ENCODE peak calls at places on chromosomes 7 and 10, in nine cellular contexts. C, E, U, G, H, Z, X, F and J are unnamed samples.

GRCh38 chr10:98417481-98417959 is 2.5 kb upstream of the PYROXD2 start:
- DNase-seq in U (no peak), Z (no peak), H (no peak), G (no peak), F (no peak), X (no peak), C (no peak), E (no peak), J (no peak)

GRCh38 chr7:155701972-155702544 is 57.6 kb downstream of the RBM33 start:
- DNase-seq in X (no peak), F (no peak), H (no peak), U (no peak), E (no peak), C (no peak), Z (no peak), G (no peak), J (no peak)

GRCh38 chr7:117323585-117323876 is 673 bp upstream of the WNT2 start:
- DNase-seq in C (no peak), G (no peak), Z (no peak), H (no peak), F (no peak), U (no peak), E (peak), X (no peak), J (no peak)

GRCh38 chr10:60896033-60896432 is 48.0 kb downstream of the RHOBTB1 start:
- DNase-seq in H (peak), X (no peak), F (no peak), U (no peak), Z (no peak), C (no peak), E (no peak), G (peak), J (no peak)

GRCh38 chr7:140079121-140079536 is 16.4 kb upstream of the PARP12 start:
- DNase-seq in H (peak), G (peak), F (no peak), E (peak), U (peak), X (no peak), C (no peak), Z (no peak), J (no peak)

GRCh38 chr7:158355456-158356065 is 232.1 kb downstream of the PTPRN2 start:
- DNase-seq in F (no peak), X (no peak), E (peak), G (no peak), U (no peak), Z (no peak), C (no peak), H (no peak), J (no peak)

GRCh38 chr7:79540592-79540991 is 87.1 kb upstream of the MAGI2 start:
- DNase-seq in H (no peak), F (no peak), U (no peak), G (no peak), E (no peak), Z (no peak), C (no peak), X (no peak), J (no peak)

GRCh38 chr10:19922236-19922963 is 106.2 kb downstream of the PLXDC2 start:
- DNase-seq in F (no peak), X (no peak), E (no peak), Z (peak), U (no peak), C (no peak), G (peak), H (peak), J (no peak)

GRCh38 chr7:2248984-2249694 is 7.1 kb downstream of the NUDT1 start:
- DNase-seq in E (no peak), C (no peak), Z (peak), F (no peak), H (peak), G (peak), X (peak), U (peak), J (peak)

GRCh38 chr7:17651926-17652385 is 288.3 kb downstream of the SNX13 start:
- DNase-seq in U (no peak), G (peak), E (no peak), H (peak), C (no peak), F (no peak), X (no peak), Z (no peak), J (no peak)

GRCh38 chr10:5447071-5447470 is 34.7 kb downstream of the NET1 start:
- DNase-seq in U (no peak), X (no peak), F (no peak), E (no peak), G (no peak), C (no peak), Z (no peak), H (peak), J (no peak)

GRCh38 chr10:79266543-79267312 is 80.5 kb upstream of the PPIF start:
- DNase-seq in G (peak), U (no peak), E (no peak), X (no peak), F (no peak), Z (peak), H (peak), C (peak), J (peak)

GRCh38 chr10:131743190-131744151 is 157.3 kb upstream of the PPP2R2D start:
- DNase-seq in H (no peak), F (no peak), G (no peak), X (no peak), U (peak), E (no peak), C (peak), Z (no peak), J (peak)

GRCh38 chr7:116138202-116138801 is 72.0 kb upstream of the TES start:
- DNase-seq in F (no peak), C (peak), H (peak), G (peak), E (no peak), X (no peak), Z (no peak), U (peak), J (peak)

GRCh38 chr10:18713077-18713476 is 53.8 kb downstream of the ARL5B start:
- DNase-seq in X (no peak), U (no peak), Z (no peak), G (peak), E (no peak), F (no peak), C (no peak), H (peak), J (no peak)

GRCh38 chr7:5549096-5549896 is 125.7 kb upstream of the TNRC18 start:
- DNase-seq in X (peak), H (peak), U (peak), F (no peak), Z (peak), G (no peak), E (no peak), C (peak), J (no peak)

GRCh38 chr7:21146642-21147423 is 281.1 kb upstream of the SP4 start:
- DNase-seq in C (no peak), E (peak), F (no peak), X (no peak), H (no peak), U (no peak), Z (no peak), G (no peak), J (no peak)

GRCh38 chr10:44963772-44964633 is 4.4 kb downstream of the RASSF4 start:
- DNase-seq in U (no peak), C (peak), E (peak), X (no peak), Z (no peak), H (no peak), F (no peak), G (no peak), J (peak)

GRCh38 chr10:16686081-16686902 is 130.9 kb downstream of the RSU1 start:
- DNase-seq in E (no peak), Z (no peak), X (no peak), H (no peak), U (no peak), F (no peak), G (no peak), C (no peak), J (no peak)

GRCh38 chr10:88810196-88810961 is 7.8 kb downstream of the LIPM start:
- DNase-seq in C (peak), X (no peak), Z (no peak), F (no peak), G (peak), H (peak), E (no peak), U (peak), J (peak)

DNA sequence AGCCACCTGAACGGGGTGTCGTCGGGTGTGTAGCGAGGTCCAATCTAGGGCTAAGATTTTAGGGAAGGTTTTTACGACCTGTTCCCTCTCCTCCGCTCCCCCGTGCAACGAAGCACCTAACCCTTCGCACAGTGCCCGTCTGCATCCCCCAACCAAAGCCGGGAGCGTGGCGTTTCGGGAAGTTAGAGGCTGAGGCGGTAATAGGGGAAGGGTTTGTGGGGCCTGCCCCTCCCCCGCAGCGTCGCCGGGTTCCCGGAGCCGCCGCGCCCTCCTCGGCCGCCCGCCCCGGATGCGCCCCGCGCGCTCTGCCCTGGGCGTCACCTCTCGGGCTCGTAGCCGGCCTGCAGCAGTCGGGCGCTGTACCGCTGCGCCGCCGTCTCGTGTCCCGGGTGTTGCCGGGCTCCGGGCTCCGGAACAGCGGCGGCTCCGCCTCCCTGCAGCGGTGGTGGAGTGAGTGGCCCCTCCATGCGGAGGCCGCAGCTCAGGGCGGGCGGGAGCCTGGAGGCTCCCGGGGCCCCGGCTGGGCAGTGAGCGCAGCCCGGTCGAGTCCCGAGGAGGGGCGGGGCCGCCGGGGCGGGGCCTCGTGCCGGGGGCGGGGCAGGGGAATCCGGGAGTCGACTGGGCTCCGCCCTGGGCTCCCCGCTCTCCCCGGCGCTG is at the start of gene IMPDH1:
- DNase-seq in C (peak), G (peak), E (peak), F (peak), X (peak), U (peak), H (peak), Z (peak), J (peak)
- TF ChIP-seq CTCF in C (no peak), G (no peak), E (no peak), F (no peak), X (no peak), U (no peak), H (no peak), Z (no peak), J (no peak)

GRCh38 chr10:95728535-95728934 is 27.4 kb upstream of the ENTPD1 start:
- DNase-seq in Z (no peak), G (no peak), F (no peak), E (no peak), X (no peak), H (no peak), C (no peak), U (no peak), J (no peak)
- TF ChIP-seq CTCF in Z (no peak), G (no peak), F (no peak), E (no peak), X (no peak), H (no peak), C (peak), U (no peak), J (no peak)

GRCh38 chr7:115127399-115128021 is 205.6 kb downstream of the MDFIC start:
- DNase-seq in G (no peak), X (no peak), H (no peak), C (no peak), U (no peak), F (no peak), Z (no peak), E (no peak), J (no peak)

GRCh38 chr7:115125750-115126149 is 203.9 kb downstream of the MDFIC start:
- DNase-seq in X (no peak), H (no peak), U (no peak), F (no peak), C (no peak), G (no peak), Z (no peak), E (no peak), J (no peak)

GRCh38 chr7:115124409-115124939 is 202.6 kb downstream of the MDFIC start:
- DNase-seq in U (no peak), C (no peak), G (no peak), H (no peak), Z (no peak), E (no peak), F (no peak), X (no peak), J (no peak)

GRCh38 chr7:115125312-115125711 is 203.4 kb downstream of the MDFIC start:
- DNase-seq in X (no peak), F (no peak), E (no peak), H (no peak), Z (no peak), C (no peak), G (no peak), U (no peak), J (no peak)

DNA sequence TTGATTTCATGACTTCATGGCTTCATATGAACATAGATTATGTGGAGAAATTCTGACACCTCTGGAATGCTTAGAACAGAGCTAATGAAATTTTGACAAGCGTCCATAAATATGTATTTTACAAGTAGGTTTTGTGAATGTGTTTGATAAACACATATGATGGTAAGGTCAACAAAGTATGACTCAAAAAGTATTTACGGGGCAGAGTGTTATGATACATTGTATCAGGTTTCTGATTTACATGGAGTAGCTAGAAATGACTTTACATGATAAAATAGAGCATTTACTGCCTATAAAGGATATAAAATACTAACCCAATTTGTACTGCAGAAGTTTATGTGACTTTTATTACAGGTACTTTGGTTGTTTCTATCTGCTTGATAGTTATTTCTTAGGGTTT is 206.3 kb downstream of the MDFIC start:
- DNase-seq in X (no peak), H (no peak), C (no peak), Z (no peak), E (no peak), F (no peak), G (no peak), U (no peak), J (no peak)
- TF ChIP-seq CTCF in X (no peak), H (no peak), C (no peak), Z (no peak), E (no peak), F (no peak), G (no peak), U (no peak), J (no peak)

DNA sequence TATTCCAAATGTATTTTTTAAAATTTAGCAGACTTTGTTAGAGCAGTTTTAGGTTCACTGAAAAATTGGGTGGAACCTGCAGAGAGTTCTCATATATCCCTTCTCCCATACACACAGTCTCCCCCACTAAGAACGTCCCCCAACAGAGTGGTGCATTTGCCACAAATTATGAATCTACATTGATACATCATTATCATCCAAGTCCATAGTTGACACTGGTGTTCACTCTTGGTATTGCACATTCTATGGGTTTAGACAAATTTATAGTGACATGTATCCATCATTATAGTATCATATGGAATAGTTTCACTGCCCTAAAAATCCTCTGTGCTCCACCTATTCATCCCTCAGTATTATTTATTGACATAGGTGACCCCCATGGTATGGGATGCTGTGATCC is 97.3 kb upstream of the AFAP1L2 start:
- DNase-seq in F (no peak), E (no peak), Z (no peak), U (no peak), C (no peak), X (no peak), H (no peak), G (no peak), J (no peak)
- TF ChIP-seq CTCF in F (no peak), E (no peak), Z (no peak), U (no peak), C (no peak), X (no peak), H (no peak), G (no peak), J (no peak)

GRCh38 chr10:106557951-106558733 is 606.4 kb downstream of the SORCS1 start:
- DNase-seq in F (no peak), Z (no peak), C (no peak), U (no peak), G (no peak), E (no peak), X (no peak), H (peak), J (no peak)

GRCh38 chr10:106559442-106559841 is 605.1 kb downstream of the SORCS1 start:
- DNase-seq in H (no peak), C (no peak), E (no peak), U (no peak), Z (no peak), F (no peak), X (no peak), G (no peak), J (no peak)

GRCh38 chr10:106551501-106551900 is 613.0 kb downstream of the SORCS1 start:
- DNase-seq in Z (no peak), E (no peak), G (no peak), C (no peak), H (no peak), F (no peak), U (no peak), X (no peak), J (no peak)

GRCh38 chr10:106557053-106557452 is 607.5 kb downstream of the SORCS1 start:
- DNase-seq in U (no peak), X (no peak), C (no peak), H (peak), G (no peak), F (no peak), Z (no peak), E (no peak), J (no peak)

DNA sequence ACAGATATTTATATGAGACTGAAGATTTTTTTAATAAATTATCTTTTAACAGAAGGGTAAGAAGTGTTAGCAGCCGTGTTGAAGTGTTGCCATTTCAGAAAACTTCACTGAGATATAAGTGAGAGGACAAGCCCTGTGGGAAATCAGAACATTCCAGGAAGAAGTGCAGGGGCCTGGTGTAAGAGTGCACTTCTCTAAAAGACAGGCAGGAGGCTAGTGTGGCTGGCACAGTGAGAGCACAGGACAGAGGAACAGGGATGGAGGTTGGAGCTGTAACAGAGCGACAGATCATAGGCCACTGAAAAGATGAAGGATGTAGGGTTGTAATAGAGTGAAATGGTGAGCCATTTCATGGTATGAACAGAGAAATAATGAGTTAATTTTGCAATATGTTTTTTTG is 608.9 kb downstream of the SORCS1 start:
- DNase-seq in F (no peak), X (no peak), H (no peak), G (no peak), C (no peak), E (peak), Z (no peak), U (no peak), J (no peak)
- TF ChIP-seq CTCF in F (no peak), X (no peak), H (peak), G (peak), C (no peak), E (no peak), Z (no peak), U (no peak), J (no peak)

DNA sequence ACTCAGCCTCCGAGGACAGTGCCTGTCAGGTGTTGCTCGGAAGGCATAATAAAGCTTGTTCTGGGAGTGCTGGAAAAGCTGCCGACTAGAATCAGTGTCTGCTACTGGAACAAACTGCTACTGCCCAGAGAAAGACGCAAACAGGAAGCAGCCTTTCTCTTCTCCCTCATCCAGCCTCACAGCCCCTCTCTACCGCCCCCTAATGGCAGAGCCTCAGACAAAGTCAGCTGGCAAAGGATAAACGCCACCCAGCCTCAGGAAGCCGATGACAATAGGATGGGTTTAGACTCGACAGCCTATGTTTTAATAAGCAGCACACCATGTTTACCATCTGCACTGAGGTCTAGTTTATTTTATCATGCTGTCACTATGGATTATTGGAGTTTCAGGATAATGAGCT is 169.5 kb upstream of the LYZL1 start:
- DNase-seq in Z (peak), E (peak), G (no peak), F (no peak), H (peak), C (no peak), X (no peak), U (no peak), J (no peak)
- TF ChIP-seq CTCF in Z (peak), E (peak), G (peak), F (no peak), H (peak), C (peak), X (no peak), U (peak), J (peak)

GRCh38 chr10:84059526-84059925 is 79.8 kb upstream of the GHITM start:
- DNase-seq in F (no peak), H (peak), Z (no peak), C (no peak), G (no peak), X (no peak), E (no peak), U (no peak), J (no peak)
- TF ChIP-seq CTCF in F (no peak), H (peak), Z (no peak), C (no peak), G (peak), X (no peak), E (no peak), U (no peak), J (no peak)